ENCODE peak calls at places on chromosomes 12 and 14, in seven cellular contexts. A, B, X, J, E, H and F are unnamed samples.

GRCh38 chr14:100546051-100546443 is 41.2 kb downstream of the BEGAIN start:
- DNase-seq in E (peak), J (no peak), X (no peak), A (no peak), H (peak), B (no peak), F (no peak)

GRCh38 chr14:42617005-42617404 is 1010.3 kb downstream of the LRFN5 start:
- DNase-seq in E (no peak), A (no peak), J (no peak), B (no peak), X (no peak), H (no peak), F (no peak)

GRCh38 chr14:60266021-60266937 is 17.3 kb downstream of the PPM1A start:
- DNase-seq in E (no peak), X (no peak), H (no peak), A (no peak), J (no peak), B (no peak), F (peak)

GRCh38 chr14:73976150-73976549 is 26.0 kb downstream of the COQ6 start:
- DNase-seq in H (no peak), A (no peak), J (no peak), E (no peak), B (no peak), X (no peak), F (no peak)

GRCh38 chr12:106427917-106428316 is 70.4 kb downstream of the POLR3B start:
- DNase-seq in B (no peak), X (no peak), H (no peak), A (no peak), E (no peak), J (no peak), F (no peak)

GRCh38 chr14:99822166-99822527 is 28.9 kb downstream of the EML1 start:
- DNase-seq in J (no peak), E (no peak), H (no peak), X (no peak), B (no peak), A (no peak), F (peak)

GRCh38 chr14:105489607-105490317 is 1.3 kb upstream of the TEDC1 start:
- DNase-seq in H (peak), J (peak), E (peak), A (peak), B (peak), X (peak), F (peak)

GRCh38 chr14:58813745-58814144 is 176.0 kb downstream of the DACT1 start:
- DNase-seq in X (no peak), A (no peak), E (no peak), H (no peak), B (no peak), J (no peak), F (no peak)

GRCh38 chr12:122051231-122051876 is 27.2 kb upstream of the MLXIP start:
- DNase-seq in H (peak), B (no peak), J (no peak), X (no peak), E (no peak), A (peak), F (peak)

GRCh38 chr14:54348001-54348611 is 48.7 kb upstream of the CDKN3 start:
- DNase-seq in H (no peak), A (no peak), X (peak), J (peak), E (peak), B (no peak), F (peak)

GRCh38 chr12:115636546-115636945 is 640.9 kb downstream of the MED13L start:
- DNase-seq in J (no peak), B (no peak), E (no peak), A (no peak), H (no peak), X (no peak), F (peak)

GRCh38 chr14:80055226-80055625 is 156.1 kb downstream of the DIO2 start:
- DNase-seq in H (no peak), B (no peak), E (no peak), A (no peak), J (no peak), X (no peak), F (peak)

GRCh38 chr14:80054020-80054419 is 157.3 kb downstream of the DIO2 start:
- DNase-seq in A (no peak), E (no peak), J (no peak), X (no peak), B (no peak), H (no peak), F (no peak)

GRCh38 chr14:80059041-80059440 is 152.3 kb downstream of the DIO2 start:
- DNase-seq in J (no peak), X (no peak), B (no peak), H (no peak), A (no peak), E (no peak), F (no peak)

DNA sequence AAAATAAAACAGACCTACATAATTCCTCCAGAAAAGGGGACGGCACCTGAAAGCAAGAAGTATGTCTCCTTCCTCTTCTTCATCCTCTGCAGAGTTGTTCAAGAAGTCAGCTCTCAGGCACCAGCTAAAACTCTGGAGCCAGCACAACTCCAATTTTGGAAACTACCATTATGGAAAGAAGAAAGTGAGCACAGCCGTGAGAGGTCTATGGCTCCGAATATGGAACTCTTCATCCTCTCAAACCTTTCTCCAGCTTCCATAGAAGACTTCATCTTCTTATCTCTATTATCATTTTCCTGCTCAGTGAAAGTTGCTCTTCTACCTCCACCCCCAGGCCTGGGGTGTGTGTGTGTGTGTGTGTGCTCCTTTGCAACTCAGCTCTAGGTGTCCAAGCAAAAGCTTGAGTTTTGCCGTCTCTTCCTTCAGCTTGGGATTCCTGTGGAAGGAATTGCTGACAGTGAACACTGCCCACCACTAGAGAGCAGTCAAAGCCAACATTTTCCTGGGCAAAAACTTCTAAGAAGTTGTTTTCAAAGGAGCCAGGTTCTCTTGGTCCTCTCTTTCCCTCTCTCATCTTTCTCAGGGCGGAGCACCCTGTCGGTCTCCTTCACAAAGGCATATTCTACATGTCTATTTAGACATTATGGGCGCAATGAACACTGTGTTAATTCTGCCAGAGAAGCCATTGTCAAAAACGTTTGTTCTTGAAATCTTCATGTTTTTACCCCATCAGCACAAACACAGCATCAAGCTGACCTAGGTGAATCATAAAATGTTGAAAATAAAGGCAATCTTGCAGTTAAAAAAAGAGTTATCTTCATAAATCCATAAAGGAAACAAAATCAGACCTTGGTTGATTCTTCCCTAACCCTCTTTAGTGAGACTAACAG is 155.1 kb downstream of the DIO2 start:
- DNase-seq in X (peak), H (peak), J (peak), A (no peak), B (peak), E (peak), F (peak)
- TF ChIP-seq CTCF in X (peak), H (peak), J (peak), A (peak), B (peak), E (peak), F (peak)

DNA sequence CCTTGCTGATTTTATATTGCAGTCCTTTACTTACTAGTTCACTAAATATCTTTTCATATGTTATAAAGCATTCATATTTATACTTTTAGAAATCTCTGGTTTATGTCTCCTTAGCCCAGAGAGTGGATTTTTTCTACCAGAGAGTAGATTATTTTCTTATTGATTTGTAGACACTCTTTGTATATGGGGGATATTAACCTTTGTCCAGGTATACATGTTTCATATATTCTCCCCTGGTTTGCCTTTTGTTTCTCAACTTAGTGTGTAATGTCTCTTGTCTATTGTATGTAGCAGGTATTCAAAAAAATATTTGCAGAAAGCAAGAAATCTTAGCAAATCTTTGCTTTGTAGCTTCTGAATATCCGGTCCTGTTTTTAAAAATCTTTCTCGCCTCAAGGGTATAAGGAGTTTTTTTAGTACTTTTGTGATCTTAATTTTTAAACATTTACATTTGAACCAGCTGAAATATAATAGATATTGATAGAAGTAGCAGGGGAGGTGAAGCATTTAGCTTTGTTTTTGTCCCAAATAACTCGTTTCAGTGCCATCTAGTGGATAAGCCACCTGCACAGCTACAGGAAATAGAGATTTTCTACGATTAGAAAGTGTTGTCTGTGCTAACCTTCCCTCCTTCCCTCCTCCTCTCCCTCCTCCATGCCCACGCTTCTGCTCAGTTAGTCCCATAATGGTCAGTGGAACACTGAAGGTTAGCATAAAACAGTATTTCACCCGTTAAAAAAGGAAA is 97.0 kb downstream of the PHETA1 start:
- DNase-seq in J (no peak), H (no peak), E (no peak), X (no peak), A (no peak), B (no peak), F (no peak)
- TF ChIP-seq CTCF in J (peak), H (no peak), E (peak), X (peak), A (peak), B (peak), F (peak)

DNA sequence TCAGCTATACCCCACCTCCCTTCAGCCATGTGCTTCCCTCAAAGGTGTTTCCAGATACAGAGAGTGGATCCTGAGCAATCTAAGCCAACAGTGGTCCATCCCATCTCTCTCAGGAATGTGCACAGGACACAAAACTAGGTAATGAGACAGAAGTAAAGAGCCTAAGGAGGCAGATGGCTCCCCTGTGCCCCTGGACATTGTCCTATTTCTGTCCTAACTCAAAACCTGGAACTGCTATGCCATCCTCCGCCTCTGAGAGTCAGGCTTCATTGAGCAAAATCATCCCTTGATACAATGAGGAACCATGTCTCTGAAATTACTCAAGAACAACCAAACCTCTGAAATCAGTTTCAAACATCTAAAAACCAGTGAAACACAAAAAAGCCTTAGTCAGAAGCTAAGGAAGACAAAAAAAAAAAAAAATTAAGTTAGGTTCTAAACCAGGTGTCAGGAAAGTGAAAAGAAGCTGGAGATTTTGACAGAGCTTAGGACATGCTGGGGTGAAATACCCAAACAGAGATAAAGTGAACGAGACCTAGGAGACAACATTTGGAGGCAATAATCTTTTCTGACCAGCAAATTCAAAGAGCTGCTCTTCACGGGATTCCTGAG is 200.3 kb upstream of the PLEKHG7 start:
- DNase-seq in X (no peak), E (peak), B (no peak), H (peak), A (no peak), J (no peak), F (no peak)
- TF ChIP-seq CTCF in X (no peak), E (peak), B (no peak), H (no peak), A (peak), J (peak), F (no peak)

GRCh38 chr12:66302827-66303169 is 505 bp downstream of the HELB start:
- DNase-seq in B (no peak), X (no peak), A (no peak), H (no peak), J (no peak), E (no peak), F (no peak)

GRCh38 chr12:66297923-66298322 is 4.4 kb upstream of the HELB start:
- DNase-seq in H (no peak), J (no peak), E (no peak), X (no peak), B (no peak), A (no peak), F (no peak)

GRCh38 chr12:66297080-66297479 is 5.2 kb upstream of the HELB start:
- DNase-seq in A (no peak), B (no peak), H (no peak), X (no peak), E (no peak), J (no peak), F (no peak)

GRCh38 chr12:66304296-66304915 is 2.1 kb downstream of the HELB start:
- DNase-seq in H (no peak), B (no peak), E (no peak), J (no peak), X (no peak), A (no peak), F (no peak)

GRCh38 chr12:66301944-66302826 is at the start of gene HELB:
- DNase-seq in H (peak), B (peak), J (peak), E (peak), A (peak), X (peak), F (peak)
- TF ChIP-seq CTCF in H (no peak), B (no peak), J (no peak), E (no peak), A (no peak), X (no peak), F (no peak)

GRCh38 chr12:57490126-57490525 is 2.3 kb downstream of the MARS1 start:
- DNase-seq in H (no peak), A (no peak), B (no peak), J (no peak), E (no peak), X (no peak), F (no peak)

GRCh38 chr12:57489157-57489641 is 1.3 kb downstream of the MARS1 start:
- DNase-seq in E (no peak), J (no peak), H (no peak), X (no peak), A (no peak), B (no peak), F (peak)

GRCh38 chr12:57487597-57488396 is at the start of gene MARS1:
- DNase-seq in H (peak), B (peak), X (peak), E (peak), A (peak), J (peak), F (peak)

GRCh38 chr12:57488397-57489156 is 709 bp downstream of the MARS1 start:
- DNase-seq in A (no peak), E (no peak), H (no peak), X (no peak), B (no peak), J (no peak), F (no peak)

DNA sequence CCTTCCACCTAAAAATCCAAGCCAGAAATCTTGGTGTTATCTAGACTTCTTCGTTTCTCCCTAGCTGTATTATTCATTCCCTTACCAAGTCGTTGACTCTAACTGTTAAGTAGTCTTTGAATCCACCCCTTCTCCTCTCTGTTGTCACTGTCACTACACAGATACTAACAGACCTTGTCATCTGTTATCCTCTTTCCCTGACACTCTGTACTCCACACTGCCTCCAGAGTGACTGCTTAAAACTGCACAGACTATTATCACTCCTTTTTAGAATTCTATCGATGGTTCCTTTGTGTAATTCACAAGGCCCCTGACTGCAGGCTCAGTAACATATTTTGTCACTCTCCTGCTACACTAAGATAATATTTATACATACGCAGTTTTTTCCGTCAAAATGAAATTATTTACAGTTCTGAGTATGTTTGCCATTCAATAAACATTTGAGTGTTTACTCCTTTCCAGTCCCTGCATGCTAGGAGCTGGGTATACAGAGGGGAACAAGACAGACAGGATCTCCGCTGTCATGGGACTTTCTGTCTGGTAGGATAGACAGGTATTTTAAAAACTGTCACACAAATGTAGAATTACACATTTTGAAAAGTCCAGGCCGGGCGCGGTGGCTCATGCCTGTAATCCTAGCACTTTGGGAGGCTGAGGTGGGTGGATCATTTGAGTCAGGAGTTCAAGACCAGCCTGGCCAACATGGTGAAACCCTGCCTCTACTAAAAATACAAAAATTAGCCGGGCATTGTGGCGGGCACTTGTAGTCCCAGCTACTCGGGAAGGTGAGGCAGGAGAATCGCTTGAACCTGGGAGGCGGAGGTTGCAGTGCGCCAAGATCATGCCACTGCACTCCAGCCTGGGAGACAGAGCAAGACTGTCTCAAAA is 3.8 kb downstream of the MARS1 start:
- DNase-seq in J (no peak), X (no peak), E (no peak), H (no peak), A (no peak), B (no peak), F (no peak)
- TF ChIP-seq CTCF in J (peak), X (peak), E (no peak), H (no peak), A (no peak), B (no peak), F (peak)

GRCh38 chr14:70971588-70971987 is 64.3 kb downstream of the PCNX1 start:
- DNase-seq in H (no peak), B (no peak), X (no peak), J (peak), E (no peak), A (no peak), F (no peak)
- TF ChIP-seq CTCF in H (no peak), B (no peak), X (no peak), J (no peak), E (no peak), A (no peak), F (no peak)